ENCODE peak calls at places on chromosomes 2 and 18, in four cellular contexts. T is stimulated activated CD4-positive, alpha-beta T cell treated with anti-CD3 and anti-CD28 coated beads, Interleukin-1b, Interleukin-23, amount 100 ng/mL, for 24 hours; N is EH; O is A549. M is an unnamed sample.

GRCh38 chr18:26271917-26272549 is 45.8 kb downstream of the TAF4B start:
- DNase-seq in O (no peak), N (no peak), T (no peak), M (no peak)

GRCh38 chr2:84946204-84947009 is 24.6 kb upstream of the KCMF1 start:
- DNase-seq in T (peak), O (peak), N (peak), M (no peak)

GRCh38 chr2:40103163-40103562 is 324.1 kb upstream of the THUMPD2 start:
- DNase-seq in T (no peak), N (peak), O (no peak), M (peak)

GRCh38 chr2:6650311-6650710 is 215.4 kb downstream of the CMPK2 start:
- DNase-seq in O (no peak), T (no peak), N (no peak), M (no peak)

GRCh38 chr2:215960825-215961224 is 52.5 kb downstream of the MREG start:
- DNase-seq in O (no peak), N (no peak), T (no peak), M (no peak)

GRCh38 chr18:77007251-77007650 is 125.3 kb downstream of the MBP start:
- DNase-seq in N (no peak), T (no peak), O (no peak), M (no peak)

GRCh38 chr2:47054867-47055266 is 100.2 kb downstream of the STPG4 start:
- DNase-seq in O (no peak), N (no peak), T (no peak), M (no peak)

GRCh38 chr2:151907933-151908882 is 80.0 kb upstream of the ARL5A start:
- DNase-seq in O (no peak), N (no peak), T (no peak), M (no peak)

GRCh38 chr2:168661404-168661869 is 141.0 kb upstream of the NOSTRIN start:
- DNase-seq in N (no peak), O (no peak), T (no peak), M (peak)

GRCh38 chr2:218381916-218382366 is at the start of gene SLC11A1:
- DNase-seq in N (no peak), T (no peak), O (no peak), M (no peak)

GRCh38 chr18:48098538-48098937 is 168.1 kb upstream of the SMAD2 start:
- DNase-seq in T (no peak), O (peak), N (peak), M (no peak)

GRCh38 chr2:44880125-44880483 is 61.4 kb upstream of the SIX3 start:
- DNase-seq in T (no peak), N (no peak), O (no peak), M (no peak)

GRCh38 chr2:96089356-96090180 is 26.8 kb downstream of the ADRA2B start:
- DNase-seq in T (no peak), N (no peak), O (no peak), M (no peak)

GRCh38 chr2:144409241-144409640 is 110.7 kb downstream of the ZEB2 start:
- DNase-seq in N (peak), T (no peak), O (no peak), M (no peak)

GRCh38 chr2:4576075-4576474 is 872.7 kb downstream of the DCDC2C start:
- DNase-seq in N (no peak), T (no peak), O (no peak), M (no peak)

GRCh38 chr2:5479265-5479928 is 212.8 kb upstream of the SOX11 start:
- DNase-seq in O (no peak), N (no peak), T (no peak), M (peak)

GRCh38 chr2:190646780-190647626 is 1.9 kb upstream of the NAB1 start:
- DNase-seq in O (no peak), N (peak), T (no peak), M (no peak)

M was measured in retina.